ENCODE peak calls at places on chromosomes 12 and 14, in five cellular contexts. E is Panc1, T is GM12878, R is A549, M is K562. Z is an unnamed sample.

GRCh38 chr12:52070243-52070925 is 606 bp downstream of the ATG101 start:
- DNase-seq in E (no peak), T (no peak), R (no peak), M (no peak), Z (no peak)

GRCh38 chr14:96250545-96250944 is 5.5 kb upstream of the BDKRB1 start:
- DNase-seq in E (no peak), T (no peak), R (no peak), M (no peak), Z (no peak)

GRCh38 chr12:93847517-93848452 is 170.6 kb downstream of the CRADD start:
- DNase-seq in E (no peak), T (peak), R (no peak), M (no peak), Z (peak)

GRCh38 chr14:24277606-24278321 is 6.4 kb upstream of the RABGGTA start:
- DNase-seq in E (no peak), T (no peak), R (no peak), M (no peak), Z (peak)

GRCh38 chr12:29783773-29784666 is at the start of gene TMTC1:
- DNase-seq in E (no peak), T (no peak), R (no peak), M (no peak), Z (peak)

GRCh38 chr14:89911018-89911919 is 43.3 kb downstream of the EFCAB11 start:
- DNase-seq in E (no peak), T (no peak), R (peak), M (no peak), Z (no peak)

GRCh38 chr12:52838871-52839446 is 4.8 kb upstream of the KRT79 start:
- DNase-seq in E (no peak), T (no peak), R (no peak), M (no peak), Z (no peak)

GRCh38 chr12:64890873-64891468 is 66.5 kb downstream of the TBC1D30 start:
- DNase-seq in E (peak), T (no peak), R (peak), M (peak), Z (peak)

GRCh38 chr14:51581017-51581881 is 70.5 kb upstream of the FRMD6 start:
- DNase-seq in E (no peak), T (no peak), R (peak), M (no peak), Z (no peak)

GRCh38 chr12:2868986-2869385 is 8.0 kb downstream of the FOXM1 start:
- DNase-seq in E (no peak), T (no peak), R (no peak), M (no peak), Z (no peak)

GRCh38 chr14:31084385-31084784 is 58.2 kb upstream of the STRN3 start:
- DNase-seq in E (no peak), T (no peak), R (no peak), M (peak), Z (no peak)

GRCh38 chr14:38201137-38201828 is 6.4 kb upstream of the SSTR1 start:
- DNase-seq in E (no peak), T (no peak), R (no peak), M (no peak), Z (no peak)

GRCh38 chr14:53064461-53064860 is 88.7 kb downstream of the DDHD1 start:
- DNase-seq in E (no peak), T (no peak), R (no peak), M (no peak), Z (no peak)

GRCh38 chr12:54304187-54304810 is 3.5 kb upstream of the NFE2 start:
- DNase-seq in E (no peak), T (no peak), R (peak), M (peak), Z (peak)

GRCh38 chr14:64758711-64759554 is 54.7 kb downstream of the PLEKHG3 start:
- DNase-seq in E (no peak), T (no peak), R (peak), M (no peak), Z (no peak)

GRCh38 chr12:112901271-112901670 is 5.5 kb upstream of the OAS1 start:
- DNase-seq in E (no peak), T (no peak), R (no peak), M (no peak), Z (no peak)

GRCh38 chr14:59897757-59898383 is 22.1 kb upstream of the LRRC9 start:
- DNase-seq in E (no peak), T (no peak), R (peak), M (no peak), Z (no peak)

GRCh38 chr14:61839452-61839851 is 77.2 kb downstream of the SNAPC1 start:
- DNase-seq in E (no peak), T (no peak), R (no peak), M (no peak), Z (no peak)

GRCh38 chr14:33704486-33704885 is 246.4 kb downstream of the EGLN3 start:
- DNase-seq in E (no peak), T (no peak), R (no peak), M (no peak), Z (no peak)

GRCh38 chr12:34597548-34598351 is 575.5 kb downstream of the ALG10 start:
- DNase-seq in E (no peak), T (no peak), R (no peak), M (peak), Z (no peak)

GRCh38 chr12:124616394-124617343 is 49.3 kb upstream of the NCOR2 start:
- DNase-seq in E (no peak), T (no peak), R (no peak), M (no peak), Z (peak)

GRCh38 chr12:586318-587071 is 76.8 kb downstream of the NINJ2 start:
- DNase-seq in E (no peak), T (no peak), R (no peak), M (no peak), Z (no peak)

GRCh38 chr12:58920102-58920955 is at the start of gene LRIG3:
- DNase-seq in E (peak), T (no peak), R (peak), M (peak), Z (peak)

GRCh38 chr12:120350576-120351350 is 18.2 kb downstream of the MSI1 start:
- DNase-seq in E (no peak), T (no peak), R (no peak), M (no peak), Z (no peak)

GRCh38 chr12:1911598-1912575 is 6.6 kb downstream of the CACNA2D4 start:
- DNase-seq in E (no peak), T (no peak), R (no peak), M (no peak), Z (no peak)

GRCh38 chr12:90043264-90043663 is 334.6 kb upstream of the ATP2B1 start:
- DNase-seq in E (no peak), T (no peak), R (no peak), M (no peak), Z (no peak)

GRCh38 chr14:101253948-101254347 is 307.3 kb upstream of the DIO3 start:
- DNase-seq in E (no peak), T (no peak), R (no peak), M (no peak), Z (no peak)

GRCh38 chr12:51482808-51483532 is 58.3 kb downstream of the SLC4A8 start:
- DNase-seq in E (no peak), T (no peak), R (no peak), M (no peak), Z (no peak)

GRCh38 chr14:54420478-54421116 is 20.6 kb downstream of the CNIH1 start:
- DNase-seq in E (no peak), T (no peak), R (peak), M (peak), Z (peak)

GRCh38 chr12:62957233-62957953 is 22.4 kb upstream of the PPM1H start:
- DNase-seq in E (no peak), T (no peak), R (peak), M (no peak), Z (no peak)

DNA sequence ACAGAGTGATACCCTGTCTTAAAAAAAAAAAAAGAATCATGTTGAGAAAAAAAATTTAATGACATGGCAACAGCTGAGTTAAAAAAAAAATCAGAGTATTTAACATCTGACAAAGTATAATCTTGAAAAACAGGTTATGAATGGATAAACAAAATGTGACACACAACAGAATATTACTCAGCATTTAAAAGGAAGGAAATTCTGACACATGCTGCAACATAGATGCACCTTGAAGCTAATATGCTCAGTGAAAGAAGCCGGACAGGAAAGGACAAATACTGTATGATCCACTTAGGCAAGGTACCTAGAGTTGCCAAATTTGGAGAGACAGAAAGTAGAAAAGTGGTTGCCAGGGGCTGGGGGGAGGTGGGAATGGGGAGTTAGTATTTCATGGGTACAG is 19.4 kb upstream of the EIF2B2 start:
- DNase-seq in E (no peak), T (no peak), R (no peak), M (no peak), Z (no peak)
- TF ChIP-seq REST in E (no peak), T (no peak), R (no peak), M (no peak), Z (no peak)

GRCh38 chr12:11762723-11763326 is 113.4 kb downstream of the ETV6 start:
- DNase-seq in E (no peak), T (peak), R (no peak), M (no peak), Z (no peak)

GRCh38 chr12:11765817-11766794 is 116.6 kb downstream of the ETV6 start:
- DNase-seq in E (no peak), T (peak), R (no peak), M (no peak), Z (no peak)

GRCh38 chr12:11765421-11765816 is 115.9 kb downstream of the ETV6 start:
- DNase-seq in E (no peak), T (no peak), R (no peak), M (no peak), Z (no peak)

GRCh38 chr12:11761869-11762567 is 112.5 kb downstream of the ETV6 start:
- DNase-seq in E (no peak), T (peak), R (no peak), M (no peak), Z (no peak)

GRCh38 chr12:11763760-11764520 is 114.5 kb downstream of the ETV6 start:
- DNase-seq in E (no peak), T (no peak), R (no peak), M (no peak), Z (no peak)
- TF ChIP-seq REST in E (no peak), T (no peak), R (no peak), M (no peak), Z (no peak)

DNA sequence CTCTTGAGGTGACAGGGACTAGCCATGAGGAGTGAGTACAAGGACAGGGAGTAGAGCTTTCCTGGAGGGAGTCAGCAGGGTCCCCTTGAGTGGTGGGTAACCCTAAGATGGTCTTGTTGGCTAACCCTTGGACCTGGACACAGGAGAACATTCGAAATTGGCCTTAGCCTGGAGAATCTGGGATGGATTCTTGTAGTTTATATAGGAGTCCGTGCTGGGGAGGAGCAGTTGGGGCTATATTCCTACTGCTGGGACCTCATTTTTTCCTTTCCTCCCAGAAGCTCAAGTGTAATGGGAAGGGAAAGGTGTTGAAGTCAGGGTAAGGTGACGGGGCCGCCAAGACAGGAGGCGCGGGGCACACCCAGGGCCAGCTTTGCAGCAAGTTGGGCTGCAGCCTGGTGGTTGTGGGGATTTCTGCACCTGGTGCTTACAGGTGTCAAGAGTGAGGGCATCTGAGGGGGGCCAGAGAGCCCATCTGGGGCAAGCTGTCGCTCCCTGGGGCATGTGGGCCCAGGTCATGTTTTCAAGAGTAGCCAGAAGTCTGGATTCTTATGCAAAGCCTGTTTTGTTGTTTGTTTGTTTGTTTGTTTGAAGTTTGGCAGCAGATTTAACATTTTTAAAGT is 5.1 kb downstream of the BCL7A start:
- DNase-seq in E (no peak), T (no peak), R (no peak), M (no peak), Z (no peak)
- TF ChIP-seq REST in E (no peak), T (no peak), R (no peak), M (no peak), Z (no peak)

DNA sequence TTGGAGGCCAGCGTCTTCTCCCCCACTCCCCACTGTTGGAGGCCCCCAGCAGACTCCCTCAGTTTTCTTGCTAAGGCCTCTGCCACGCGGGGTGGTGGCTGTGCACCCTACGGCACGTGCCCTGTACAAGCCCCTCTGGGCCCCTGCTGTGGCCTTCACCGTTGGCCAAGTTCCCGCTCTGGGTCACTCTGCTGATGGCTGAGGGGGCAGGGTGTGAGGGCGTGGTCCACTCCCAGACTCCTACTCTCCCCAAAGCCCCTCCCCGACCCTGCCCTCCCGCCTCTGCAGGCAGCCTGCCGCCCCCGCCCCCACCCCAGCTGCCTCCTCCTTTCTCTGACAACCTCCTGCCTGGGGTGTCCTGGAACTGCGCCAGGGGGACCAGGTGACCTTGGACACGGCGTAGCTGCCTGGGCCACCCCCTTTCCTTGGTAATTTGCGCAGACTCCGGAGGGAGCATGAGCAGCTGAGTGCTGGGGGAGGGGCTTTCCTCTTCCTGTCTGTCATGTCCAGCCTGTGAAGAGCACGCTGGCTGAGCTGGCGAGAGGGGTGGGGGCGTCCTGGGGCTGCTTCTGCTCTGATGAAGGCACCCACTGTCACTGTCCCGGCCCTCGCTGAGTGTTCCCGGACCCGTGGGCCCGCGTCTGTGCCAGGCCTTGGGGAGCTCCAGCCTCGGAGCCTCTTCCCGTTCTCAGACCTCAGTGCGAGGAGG is 84.9 kb downstream of the KIF26A start:
- DNase-seq in E (no peak), T (no peak), R (no peak), M (peak), Z (no peak)
- TF ChIP-seq REST in E (no peak), T (no peak), R (no peak), M (no peak), Z (no peak)

GRCh38 chr12:30968211-30968610 is 41.7 kb downstream of the TSPAN11 start:
- DNase-seq in E (no peak), T (no peak), R (no peak), M (no peak), Z (no peak)
- TF ChIP-seq REST in E (no peak), T (no peak), R (no peak), M (no peak), Z (no peak)

DNA sequence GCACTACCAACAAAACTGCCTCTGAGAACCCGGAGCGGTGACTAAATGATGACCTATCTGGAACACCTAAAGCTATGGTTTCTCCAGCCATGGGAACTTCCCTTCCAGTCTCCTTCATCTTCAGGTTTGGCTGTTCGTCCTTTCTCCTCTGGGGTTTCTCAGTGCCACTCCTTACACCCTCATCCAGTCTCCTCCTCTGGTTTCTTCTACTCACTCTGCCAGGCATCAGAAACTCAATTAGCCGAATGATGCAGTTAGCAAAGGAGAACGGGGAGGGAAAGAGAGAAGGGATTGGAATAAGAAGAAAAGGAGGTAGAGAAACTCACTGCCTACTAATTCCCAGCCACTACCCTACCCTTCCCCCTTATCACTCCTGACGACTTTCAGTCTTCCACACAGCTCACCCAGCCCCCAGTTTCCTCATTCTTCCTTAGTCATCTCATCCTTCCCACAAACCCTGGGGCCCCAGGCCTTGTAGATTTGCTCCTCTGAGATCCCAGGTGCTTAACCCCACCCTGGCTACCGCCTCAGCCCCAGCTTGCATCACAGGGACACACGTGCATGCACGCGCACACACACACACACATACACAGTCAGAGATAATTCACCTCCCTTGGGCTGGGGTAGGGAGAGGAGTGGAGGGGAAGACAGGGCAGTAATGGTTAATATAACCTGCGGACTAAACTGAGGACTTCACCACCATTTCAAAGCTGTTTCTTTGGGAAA is 13.0 kb downstream of the FGD6 start:
- DNase-seq in E (no peak), T (no peak), R (peak), M (peak), Z (peak)
- TF ChIP-seq REST in E (no peak), T (no peak), R (no peak), M (no peak), Z (no peak)

DNA sequence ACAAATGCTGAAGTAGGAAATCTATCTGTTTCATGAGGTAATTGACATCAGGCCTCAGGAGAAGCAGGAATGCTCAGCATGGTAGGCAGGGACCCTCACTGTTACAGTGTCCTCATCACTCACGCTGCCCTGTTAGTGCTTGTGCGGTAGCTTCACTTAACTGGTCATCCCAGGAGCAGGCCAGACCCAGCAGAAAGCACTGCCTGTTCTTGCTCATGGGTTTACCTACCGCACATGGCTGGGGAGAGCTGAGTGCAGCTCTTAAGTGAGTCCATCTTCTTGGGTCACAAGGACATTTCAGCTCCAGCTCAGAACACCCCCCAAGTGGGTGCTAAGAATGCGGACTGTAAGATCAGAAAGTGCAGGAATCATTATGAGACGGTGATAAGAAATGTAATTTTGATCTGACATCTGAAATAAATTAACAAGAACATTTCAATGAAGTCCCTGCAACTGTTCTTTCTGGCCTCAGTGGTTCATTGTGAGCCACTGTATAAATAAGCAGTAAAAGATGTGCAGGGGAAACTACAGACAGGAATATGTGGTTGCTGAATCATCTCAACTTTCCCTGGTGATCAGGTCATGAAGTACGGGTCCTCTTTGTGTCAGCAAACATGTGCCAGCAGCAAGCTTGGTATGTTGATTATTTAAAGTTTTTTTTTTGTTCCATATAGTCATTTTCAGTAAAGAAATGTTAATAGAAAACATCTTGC is 757.7 kb upstream of the TMEM132C start:
- DNase-seq in E (no peak), T (no peak), R (no peak), M (no peak), Z (no peak)
- TF ChIP-seq REST in E (no peak), T (no peak), R (no peak), M (no peak), Z (no peak)